ENCODE peak calls at places on chromosome 17, in eight cellular contexts. K is hypothalamus; F is NCI-H510A treated with DMSO at 0.1 percent for 48 hours; G is activated CD8-positive, alpha-beta memory T cell treated with anti-CD3 and anti-CD28 coated beads for 24 hours; B is stimulated activated CD8-positive, alpha-beta memory T cell treated with anti-CD3 and anti-CD28 coated beads, Interleukin-2, amount 100 ng/mL, for 1 hour; N is DMS153; C is A172; A is HTR-8/SVneo. Z is an unnamed sample.

GRCh38 chr17:15744091-15744676 is 12.1 kb downstream of the TBC1D26 start:
- DNase-seq in A (no peak), N (no peak), C (no peak), F (no peak), K (no peak), G (no peak), B (no peak), Z (no peak)

GRCh38 chr17:32546031-32546444 is 59.2 kb downstream of the CDK5R1 start:
- DNase-seq in B (no peak), C (no peak), K (peak; percentile 27), A (no peak), N (peak; percentile 3), F (no peak), G (no peak), Z (no peak)

GRCh38 chr17:37700881-37701280 is 44.0 kb downstream of the HNF1B start:
- DNase-seq in C (no peak), A (no peak), K (no peak), F (no peak), N (no peak), B (no peak), G (no peak), Z (no peak)

GRCh38 chr17:55348749-55349354 is 72.8 kb downstream of the MMD start:
- DNase-seq in C (peak; percentile 46), G (peak; percentile 63), B (peak; percentile 21), F (peak; percentile 87), N (no peak), A (peak; percentile 49), K (no peak), Z (no peak)

GRCh38 chr17:12342609-12343248 is 322.1 kb downstream of the MAP2K4 start:
- DNase-seq in G (no peak), N (no peak), F (no peak), K (no peak), A (peak; percentile 41), B (no peak), C (no peak), Z (no peak)

GRCh38 chr17:78397681-78398101 is 19.2 kb downstream of the PGS1 start:
- DNase-seq in K (no peak), F (no peak), B (no peak), A (no peak), N (no peak), C (peak; percentile 75), G (no peak), Z (no peak)

GRCh38 chr17:81402530-81402941 is 7.3 kb downstream of the BAHCC1 start:
- DNase-seq in A (no peak), G (no peak), K (no peak), B (no peak), N (no peak), F (no peak), C (no peak), Z (no peak)

GRCh38 chr17:17141860-17142552 is 64.1 kb downstream of the PLD6 start:
- DNase-seq in B (no peak), C (no peak), G (peak; percentile 70), A (peak; percentile 52), K (no peak), N (no peak), F (peak; percentile 22), Z (peak; percentile 14)

GRCh38 chr17:16423226-16423872 is 8.0 kb downstream of the TRPV2 start:
- DNase-seq in N (no peak), C (no peak), B (no peak), F (no peak), K (no peak), G (no peak), A (no peak), Z (no peak)

GRCh38 chr17:33385133-33385532 is 92.0 kb upstream of the ASIC2 start:
- DNase-seq in G (no peak), K (no peak), C (no peak), A (no peak), B (no peak), N (no peak), F (no peak), Z (no peak)

GRCh38 chr17:75822119-75822799 is 21.9 kb downstream of the UNC13D start:
- DNase-seq in A (no peak), B (no peak), N (peak; percentile 39), C (no peak), F (peak; percentile 85), G (peak; percentile 67), K (no peak), Z (no peak)

GRCh38 chr17:82065638-82066303 is at the start of gene DUS1L:
- DNase-seq in N (peak; percentile 2), B (peak; percentile 55), G (peak; percentile 90), C (no peak), K (no peak), A (peak; percentile 74), F (peak; percentile 10), Z (peak; percentile 40)

GRCh38 chr17:35536664-35537160 is 766 bp downstream of the SLFN12L start:
- DNase-seq in B (no peak), N (no peak), G (peak; percentile 69), K (no peak), A (no peak), F (no peak), C (no peak), Z (no peak)

GRCh38 chr17:15981208-15981607 is 18.3 kb downstream of the ZSWIM7 start:
- DNase-seq in B (no peak), G (no peak), K (no peak), A (no peak), N (no peak), C (no peak), F (no peak), Z (no peak)

GRCh38 chr17:47276868-47277267 is 23.2 kb downstream of the ITGB3 start:
- DNase-seq in C (no peak), G (no peak), F (peak; percentile 84), K (no peak), B (no peak), N (peak; percentile 93), A (no peak), Z (no peak)

GRCh38 chr17:52995127-52995526 is 827.6 kb upstream of the KIF2B start:
- DNase-seq in G (no peak), C (no peak), F (peak; percentile 94), B (no peak), N (peak; percentile 92), A (no peak), K (no peak), Z (no peak)

GRCh38 chr17:18156171-18156975 is 27.3 kb upstream of the ALKBH5 start:
- DNase-seq in K (no peak), N (no peak), A (no peak), G (no peak), C (peak; percentile 30), F (no peak), B (no peak), Z (no peak)

GRCh38 chr17:62937636-62938035 is 28.4 kb upstream of the TANC2 start:
- DNase-seq in B (no peak), A (no peak), N (no peak), K (no peak), C (no peak), G (no peak), F (no peak), Z (no peak)

GRCh38 chr17:68867759-68868516 is 87.3 kb downstream of the ABCA8 start:
- DNase-seq in F (no peak), G (no peak), B (no peak), N (no peak), K (no peak), C (no peak), A (no peak), Z (no peak)

GRCh38 chr17:32503251-32504165 is 16.7 kb downstream of the CDK5R1 start:
- DNase-seq in N (no peak), K (no peak), A (no peak), G (peak; percentile 73), C (peak; percentile 71), B (no peak), F (peak; percentile 14), Z (no peak)

GRCh38 chr17:17140590-17140980 is 65.5 kb downstream of the PLD6 start:
- DNase-seq in K (no peak), N (no peak), F (no peak), A (no peak), B (no peak), G (no peak), C (peak; percentile 83), Z (no peak)